ENCODE peak calls at places on chromosomes 13 and 19, in seven cellular contexts. One of them, this sample, is unnamed. For H3K36me3, the result is how much of the 10 kb centered on the place peaks cover.

GRCh38 chr19:2547721-2548120 is 71.8 kb downstream of the GADD45B start:
- DNase-seq in cardiac muscle cell: no peak
- DNase-seq in neural progenitor cell: no peak
- DNase-seq in naive thymus-derived CD4-positive, alpha-beta T cell: no peak
- DNase-seq in adrenal gland: no peak
- DNase-seq in right lobe of liver: no peak
- DNase-seq in psoas muscle: no peak
- DNase-seq in this sample: peak

GRCh38 chr13:20902438-20903163 is at the start of gene XPO4:
- DNase-seq in cardiac muscle cell: peak
- DNase-seq in neural progenitor cell: peak
- DNase-seq in naive thymus-derived CD4-positive, alpha-beta T cell: peak
- DNase-seq in adrenal gland: peak
- DNase-seq in right lobe of liver: peak
- DNase-seq in psoas muscle: peak
- DNase-seq in this sample: peak

GRCh38 chr19:34229721-34230120 is 24.6 kb upstream of the GARRE1 start:
- DNase-seq in cardiac muscle cell: no peak
- DNase-seq in neural progenitor cell: no peak
- DNase-seq in naive thymus-derived CD4-positive, alpha-beta T cell: no peak
- DNase-seq in adrenal gland: no peak
- DNase-seq in right lobe of liver: no peak
- DNase-seq in psoas muscle: no peak
- DNase-seq in this sample: no peak

GRCh38 chr13:38582133-38582532 is 104.7 kb upstream of the FREM2 start:
- DNase-seq in cardiac muscle cell: peak
- DNase-seq in neural progenitor cell: peak
- DNase-seq in naive thymus-derived CD4-positive, alpha-beta T cell: peak
- DNase-seq in adrenal gland: no peak
- DNase-seq in right lobe of liver: no peak
- DNase-seq in psoas muscle: no peak
- DNase-seq in this sample: no peak

GRCh38 chr19:49592486-49593232 is 1.7 kb downstream of the PRR12 start:
- DNase-seq in cardiac muscle cell: peak
- DNase-seq in neural progenitor cell: peak
- DNase-seq in naive thymus-derived CD4-positive, alpha-beta T cell: no peak
- DNase-seq in adrenal gland: no peak
- DNase-seq in right lobe of liver: no peak
- DNase-seq in psoas muscle: no peak
- DNase-seq in this sample: peak

GRCh38 chr13:40609972-40610726 is 56.3 kb downstream of the FOXO1 start:
- DNase-seq in cardiac muscle cell: no peak
- DNase-seq in neural progenitor cell: no peak
- DNase-seq in naive thymus-derived CD4-positive, alpha-beta T cell: no peak
- DNase-seq in adrenal gland: no peak
- DNase-seq in right lobe of liver: no peak
- DNase-seq in psoas muscle: no peak
- DNase-seq in this sample: no peak

GRCh38 chr13:110546933-110547332 is 14.6 kb downstream of the RAB20 start:
- DNase-seq in cardiac muscle cell: no peak
- DNase-seq in neural progenitor cell: no peak
- DNase-seq in naive thymus-derived CD4-positive, alpha-beta T cell: no peak
- DNase-seq in adrenal gland: peak
- DNase-seq in right lobe of liver: peak
- DNase-seq in psoas muscle: peak
- DNase-seq in this sample: peak

GRCh38 chr13:22017226-22017625 is 346.4 kb downstream of the FGF9 start:
- DNase-seq in cardiac muscle cell: no peak
- DNase-seq in neural progenitor cell: no peak
- DNase-seq in naive thymus-derived CD4-positive, alpha-beta T cell: no peak
- DNase-seq in adrenal gland: no peak
- DNase-seq in right lobe of liver: no peak
- DNase-seq in psoas muscle: no peak
- DNase-seq in this sample: no peak

GRCh38 chr19:40466219-40467006 is at the start of gene SPTBN4:
- DNase-seq in cardiac muscle cell: no peak
- DNase-seq in neural progenitor cell: peak
- DNase-seq in naive thymus-derived CD4-positive, alpha-beta T cell: no peak
- DNase-seq in adrenal gland: peak
- DNase-seq in right lobe of liver: no peak
- DNase-seq in psoas muscle: peak
- DNase-seq in this sample: peak

GRCh38 chr13:112911883-112912282 is 57.1 kb upstream of the MCF2L start:
- DNase-seq in cardiac muscle cell: no peak
- DNase-seq in neural progenitor cell: no peak
- DNase-seq in naive thymus-derived CD4-positive, alpha-beta T cell: no peak
- DNase-seq in adrenal gland: no peak
- DNase-seq in right lobe of liver: no peak
- DNase-seq in psoas muscle: no peak
- DNase-seq in this sample: no peak

GRCh38 chr19:11806354-11807098 is 7.5 kb upstream of the ZNF440 start:
- DNase-seq in cardiac muscle cell: no peak
- DNase-seq in neural progenitor cell: no peak
- DNase-seq in naive thymus-derived CD4-positive, alpha-beta T cell: peak
- DNase-seq in adrenal gland: no peak
- DNase-seq in right lobe of liver: no peak
- DNase-seq in psoas muscle: no peak
- DNase-seq in this sample: no peak

DNA sequence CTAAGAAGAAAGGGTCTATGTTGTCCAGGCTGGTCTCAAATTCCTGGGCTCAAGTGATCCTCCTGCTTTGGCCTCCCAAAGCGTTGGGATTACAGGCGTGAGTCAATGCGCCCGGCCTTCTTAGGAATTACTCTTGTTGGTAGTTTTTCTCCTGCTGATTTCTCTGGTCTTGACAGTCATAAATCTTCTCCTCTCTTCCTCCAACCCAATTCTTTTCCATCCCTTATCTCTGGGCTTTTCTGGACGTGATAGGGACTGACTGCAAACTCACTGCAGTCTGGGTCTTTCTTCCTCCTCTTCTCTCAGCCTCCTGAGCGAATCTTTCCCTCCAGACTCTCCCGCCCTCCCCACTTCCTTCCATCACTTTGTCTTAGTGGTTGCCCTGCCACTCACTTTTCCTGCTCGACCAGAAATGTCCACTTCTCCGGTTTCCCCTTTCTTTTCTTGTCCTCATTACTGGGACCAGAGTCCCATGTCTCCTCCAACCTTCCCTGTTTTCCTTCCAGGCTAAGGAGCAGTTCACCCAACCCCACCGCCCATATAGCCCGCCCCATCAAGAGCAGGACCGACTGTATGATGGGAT is 21.9 kb upstream of the TIMM44 start:
- DNase-seq in cardiac muscle cell: no peak
- DNase-seq in neural progenitor cell: no peak
- DNase-seq in naive thymus-derived CD4-positive, alpha-beta T cell: no peak
- DNase-seq in adrenal gland: no peak
- DNase-seq in right lobe of liver: no peak
- DNase-seq in psoas muscle: no peak
- DNase-seq in this sample: no peak
- H3K36me3 ChIP-seq in cardiac muscle cell: under half
- H3K36me3 ChIP-seq in neural progenitor cell: under half
- H3K36me3 ChIP-seq in naive thymus-derived CD4-positive, alpha-beta T cell: under half
- H3K36me3 ChIP-seq in adrenal gland: under half
- H3K36me3 ChIP-seq in right lobe of liver: under half
- H3K36me3 ChIP-seq in psoas muscle: under half
- H3K36me3 ChIP-seq in this sample: under half

DNA sequence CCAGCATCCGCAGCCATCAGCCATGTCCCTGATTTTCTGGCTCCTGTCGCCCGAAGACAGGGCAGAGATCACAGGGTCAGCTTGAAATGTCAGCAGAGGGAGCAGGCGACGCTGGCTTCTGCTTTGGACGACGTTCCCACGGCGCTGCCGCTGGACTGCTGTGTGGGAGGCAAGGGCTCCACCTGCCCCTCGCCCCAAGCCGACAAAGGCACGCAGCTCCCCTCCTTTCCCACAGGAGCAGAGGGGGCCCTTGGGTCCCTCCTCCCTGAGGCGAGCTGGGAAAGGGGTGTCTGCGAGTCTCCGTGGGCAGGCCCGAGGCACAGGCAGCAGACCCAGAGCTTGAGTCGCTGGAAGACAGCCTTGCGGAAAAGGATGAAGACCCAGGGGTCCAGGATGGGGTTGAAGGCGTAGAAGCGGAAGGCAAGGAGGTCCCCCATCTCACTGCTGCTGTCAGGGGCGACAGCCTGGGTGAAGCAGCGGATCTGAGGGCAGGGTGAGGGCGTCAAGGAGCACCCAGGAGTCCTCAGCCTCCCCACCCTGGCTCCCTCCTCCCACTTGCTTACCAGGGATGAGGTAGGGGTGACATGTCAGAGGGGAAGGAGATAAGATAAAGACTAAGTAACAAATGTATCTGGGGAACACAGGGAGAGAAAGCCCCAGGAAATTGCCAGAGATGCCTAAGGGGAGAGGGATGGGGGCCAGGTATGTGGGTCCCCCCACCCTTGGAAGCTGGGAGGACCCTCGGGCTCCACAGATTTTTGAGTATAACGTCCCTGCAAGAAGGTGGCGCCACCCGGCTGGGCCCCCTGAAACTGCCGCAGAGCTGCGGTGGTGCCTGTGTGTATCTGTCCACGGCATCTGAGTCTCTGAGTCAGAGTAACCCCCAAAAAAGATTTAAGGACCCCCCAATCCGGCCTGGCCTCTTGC is 3.4 kb downstream of the PTGIR start:
- DNase-seq in cardiac muscle cell: no peak
- DNase-seq in neural progenitor cell: peak
- DNase-seq in naive thymus-derived CD4-positive, alpha-beta T cell: no peak
- DNase-seq in adrenal gland: peak
- DNase-seq in right lobe of liver: no peak
- DNase-seq in psoas muscle: no peak
- DNase-seq in this sample: no peak
- H3K27ac ChIP-seq in cardiac muscle cell: peak
- H3K27ac ChIP-seq in neural progenitor cell: no peak
- H3K27ac ChIP-seq in naive thymus-derived CD4-positive, alpha-beta T cell: peak
- H3K27ac ChIP-seq in adrenal gland: no peak
- H3K27ac ChIP-seq in right lobe of liver: no peak
- H3K27ac ChIP-seq in psoas muscle: peak
- H3K27ac ChIP-seq in this sample: peak

DNA sequence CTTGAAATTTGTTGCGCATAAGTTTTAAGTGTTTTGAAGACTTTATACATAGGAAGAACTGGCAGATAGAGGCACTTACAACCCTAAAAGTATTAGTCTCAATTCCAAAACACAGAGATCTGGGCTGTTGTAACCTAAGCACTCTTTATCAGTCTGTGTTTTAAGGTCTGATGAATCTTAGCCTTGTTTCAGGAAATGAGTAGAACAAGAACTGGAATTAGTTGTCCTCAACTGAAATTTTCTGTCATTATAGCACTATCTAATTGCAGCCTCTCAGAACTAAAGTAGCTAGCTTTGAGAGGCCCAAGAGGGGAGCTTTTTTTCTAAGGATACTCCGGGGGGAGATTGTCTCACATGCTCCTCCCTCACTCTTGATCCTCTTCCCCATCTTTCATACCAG is 13.0 kb downstream of the HNRNPM start:
- DNase-seq in cardiac muscle cell: no peak
- DNase-seq in neural progenitor cell: no peak
- DNase-seq in naive thymus-derived CD4-positive, alpha-beta T cell: no peak
- DNase-seq in adrenal gland: no peak
- DNase-seq in right lobe of liver: no peak
- DNase-seq in psoas muscle: no peak
- DNase-seq in this sample: no peak
- H3K36me3 ChIP-seq in cardiac muscle cell: under half
- H3K36me3 ChIP-seq in neural progenitor cell: under half
- H3K36me3 ChIP-seq in naive thymus-derived CD4-positive, alpha-beta T cell: under half
- H3K36me3 ChIP-seq in adrenal gland: under half
- H3K36me3 ChIP-seq in right lobe of liver: under half
- H3K36me3 ChIP-seq in psoas muscle: under half
- H3K36me3 ChIP-seq in this sample: under half

GRCh38 chr19:38099966-38100365 is 124.1 kb downstream of the DPF1 start:
- DNase-seq in cardiac muscle cell: no peak
- DNase-seq in neural progenitor cell: no peak
- DNase-seq in naive thymus-derived CD4-positive, alpha-beta T cell: no peak
- DNase-seq in adrenal gland: no peak
- DNase-seq in right lobe of liver: no peak
- DNase-seq in psoas muscle: no peak
- DNase-seq in this sample: no peak

GRCh38 chr19:38107129-38107528 is 116.9 kb downstream of the DPF1 start:
- DNase-seq in cardiac muscle cell: no peak
- DNase-seq in neural progenitor cell: no peak
- DNase-seq in naive thymus-derived CD4-positive, alpha-beta T cell: no peak
- DNase-seq in adrenal gland: no peak
- DNase-seq in right lobe of liver: no peak
- DNase-seq in psoas muscle: no peak
- DNase-seq in this sample: no peak

GRCh38 chr19:38105574-38105973 is 118.4 kb downstream of the DPF1 start:
- DNase-seq in cardiac muscle cell: no peak
- DNase-seq in neural progenitor cell: no peak
- DNase-seq in naive thymus-derived CD4-positive, alpha-beta T cell: no peak
- DNase-seq in adrenal gland: no peak
- DNase-seq in right lobe of liver: no peak
- DNase-seq in psoas muscle: no peak
- DNase-seq in this sample: no peak

GRCh38 chr19:38100589-38100988 is 123.4 kb downstream of the DPF1 start:
- DNase-seq in cardiac muscle cell: no peak
- DNase-seq in neural progenitor cell: no peak
- DNase-seq in naive thymus-derived CD4-positive, alpha-beta T cell: no peak
- DNase-seq in adrenal gland: no peak
- DNase-seq in right lobe of liver: no peak
- DNase-seq in psoas muscle: no peak
- DNase-seq in this sample: no peak

GRCh38 chr19:38101723-38102122 is 122.3 kb downstream of the DPF1 start:
- DNase-seq in cardiac muscle cell: no peak
- DNase-seq in neural progenitor cell: no peak
- DNase-seq in naive thymus-derived CD4-positive, alpha-beta T cell: no peak
- DNase-seq in adrenal gland: no peak
- DNase-seq in right lobe of liver: no peak
- DNase-seq in psoas muscle: no peak
- DNase-seq in this sample: no peak
- H3K27ac ChIP-seq in cardiac muscle cell: no peak
- H3K27ac ChIP-seq in neural progenitor cell: no peak
- H3K27ac ChIP-seq in naive thymus-derived CD4-positive, alpha-beta T cell: no peak
- H3K27ac ChIP-seq in adrenal gland: no peak
- H3K27ac ChIP-seq in right lobe of liver: no peak
- H3K27ac ChIP-seq in psoas muscle: no peak
- H3K27ac ChIP-seq in this sample: no peak

GRCh38 chr19:19445911-19446361 is 40.5 kb downstream of the GATAD2A start:
- DNase-seq in cardiac muscle cell: no peak
- DNase-seq in neural progenitor cell: no peak
- DNase-seq in naive thymus-derived CD4-positive, alpha-beta T cell: no peak
- DNase-seq in adrenal gland: no peak
- DNase-seq in right lobe of liver: no peak
- DNase-seq in psoas muscle: no peak
- DNase-seq in this sample: no peak

GRCh38 chr19:19445288-19445687 is 39.8 kb downstream of the GATAD2A start:
- DNase-seq in cardiac muscle cell: no peak
- DNase-seq in neural progenitor cell: no peak
- DNase-seq in naive thymus-derived CD4-positive, alpha-beta T cell: no peak
- DNase-seq in adrenal gland: no peak
- DNase-seq in right lobe of liver: no peak
- DNase-seq in psoas muscle: no peak
- DNase-seq in this sample: no peak

GRCh38 chr19:19443283-19443682 is 37.8 kb downstream of the GATAD2A start:
- DNase-seq in cardiac muscle cell: no peak
- DNase-seq in neural progenitor cell: no peak
- DNase-seq in naive thymus-derived CD4-positive, alpha-beta T cell: no peak
- DNase-seq in adrenal gland: no peak
- DNase-seq in right lobe of liver: no peak
- DNase-seq in psoas muscle: no peak
- DNase-seq in this sample: no peak

GRCh38 chr19:19443902-19444693 is 38.6 kb downstream of the GATAD2A start:
- DNase-seq in cardiac muscle cell: no peak
- DNase-seq in neural progenitor cell: no peak
- DNase-seq in naive thymus-derived CD4-positive, alpha-beta T cell: no peak
- DNase-seq in adrenal gland: no peak
- DNase-seq in right lobe of liver: no peak
- DNase-seq in psoas muscle: no peak
- DNase-seq in this sample: no peak

GRCh38 chr19:19444694-19445155 is 39.2 kb downstream of the GATAD2A start:
- DNase-seq in cardiac muscle cell: no peak
- DNase-seq in neural progenitor cell: no peak
- DNase-seq in naive thymus-derived CD4-positive, alpha-beta T cell: no peak
- DNase-seq in adrenal gland: no peak
- DNase-seq in right lobe of liver: no peak
- DNase-seq in psoas muscle: no peak
- DNase-seq in this sample: no peak
- H3K36me3 ChIP-seq in cardiac muscle cell: under half
- H3K36me3 ChIP-seq in neural progenitor cell: under half
- H3K36me3 ChIP-seq in naive thymus-derived CD4-positive, alpha-beta T cell: under half
- H3K36me3 ChIP-seq in adrenal gland: under half
- H3K36me3 ChIP-seq in right lobe of liver: under half
- H3K36me3 ChIP-seq in psoas muscle: under half
- H3K36me3 ChIP-seq in this sample: under half